ENCODE peak calls at places on chromosomes 3 and 15, in nine cellular contexts. A is right atrium auricular region, V is fibroblast of lung, B is tibial nerve, E is neuronal stem cell, N is adrenal gland, K is SJSA1, I is IMR-90, P is Panc1. X is an unnamed sample. For H3K9me3, the result is how much of the 10 kb centered on the place peaks cover.

GRCh38 chr3:125110016-125110875 is 54.4 kb upstream of the HEG1 start:
- DNase-seq in A (no peak), V (peak), B (no peak), E (no peak), N (no peak), K (peak), I (peak), P (no peak), X (peak)

GRCh38 chr15:74399100-74399499 is 31.7 kb upstream of the CYP11A1 start:
- DNase-seq in A (no peak), V (no peak), B (no peak), E (no peak), N (no peak), K (no peak), I (no peak), P (no peak), X (no peak)

GRCh38 chr15:31275331-31276262 is 51.0 kb upstream of the KLF13 start:
- DNase-seq in A (peak), V (no peak), B (no peak), E (no peak), N (peak), K (no peak), I (no peak), P (no peak), X (no peak)

GRCh38 chr3:194003128-194004057 is 132.6 kb upstream of the HES1 start:
- DNase-seq in A (peak), V (peak), B (peak), E (peak), N (peak), K (peak), I (peak), P (peak), X (peak)

GRCh38 chr15:89893696-89894450 is at the start of gene AP3S2:
- DNase-seq in A (peak), V (peak), B (peak), E (peak), N (peak), K (peak), I (peak), P (peak), X (peak)

GRCh38 chr15:90529369-90530249 is at the start of gene CRTC3:
- DNase-seq in A (no peak), V (peak), B (no peak), E (peak), N (peak), K (peak), I (peak), P (no peak), X (no peak)

GRCh38 chr3:72746412-72747411 is 101.5 kb downstream of the SHQ1 start:
- DNase-seq in A (no peak), V (peak), B (no peak), E (no peak), N (no peak), K (peak), I (peak), P (no peak), X (no peak)

GRCh38 chr15:51144021-51144532 is 49.4 kb upstream of the TNFAIP8L3 start:
- DNase-seq in A (no peak), V (peak), B (no peak), E (no peak), N (no peak), K (no peak), I (peak), P (no peak), X (peak)

GRCh38 chr3:122030381-122031122 is 8.5 kb upstream of the ILDR1 start:
- DNase-seq in A (no peak), V (no peak), B (no peak), E (no peak), N (no peak), K (no peak), I (peak), P (no peak), X (no peak)

GRCh38 chr3:112111785-112112402 is 21.2 kb downstream of the GCSAM start:
- DNase-seq in A (no peak), V (peak), B (peak), E (peak), N (peak), K (no peak), I (peak), P (peak), X (peak)

GRCh38 chr3:50401973-50402372 is 42.7 kb upstream of the TMEM115 start:
- DNase-seq in A (no peak), V (no peak), B (no peak), E (no peak), N (no peak), K (no peak), I (no peak), P (no peak), X (no peak)

GRCh38 chr3:73624363-73625123 is at the start of gene PDZRN3:
- DNase-seq in A (no peak), V (peak), B (peak), E (peak), N (peak), K (peak), I (peak), P (no peak), X (no peak)

GRCh38 chr3:123627673-123628670 is 43.1 kb upstream of the HACD2 start:
- DNase-seq in A (no peak), V (no peak), B (no peak), E (no peak), N (peak), K (no peak), I (no peak), P (no peak), X (no peak)

GRCh38 chr3:78455737-78456136 is 1312.1 kb downstream of the ROBO1 start:
- DNase-seq in A (no peak), V (no peak), B (no peak), E (no peak), N (no peak), K (no peak), I (no peak), P (no peak), X (no peak)

GRCh38 chr15:66139816-66140215 is 113.7 kb downstream of the MEGF11 start:
- DNase-seq in A (no peak), V (no peak), B (no peak), E (no peak), N (no peak), K (no peak), I (no peak), P (no peak), X (no peak)

GRCh38 chr15:79682851-79683288 is 213.9 kb downstream of the MTHFS start:
- DNase-seq in A (no peak), V (peak), B (no peak), E (no peak), N (no peak), K (no peak), I (peak), P (no peak), X (no peak)

GRCh38 chr3:126418256-126418530 is 23.5 kb downstream of the CFAP100 start:
- DNase-seq in A (no peak), V (no peak), B (no peak), E (no peak), N (no peak), K (no peak), I (no peak), P (no peak), X (no peak)

GRCh38 chr3:63814300-63814699 is 4.8 kb upstream of the C3orf49 start:
- DNase-seq in A (no peak), V (peak), B (no peak), E (no peak), N (no peak), K (no peak), I (peak), P (no peak), X (no peak)

GRCh38 chr3:104132566-104132997 is 1234.1 kb upstream of the ALCAM start:
- DNase-seq in A (no peak), V (no peak), B (no peak), E (no peak), N (no peak), K (no peak), I (no peak), P (no peak), X (no peak)

GRCh38 chr3:39428745-39429201 is 22.3 kb downstream of the RPSA start:
- DNase-seq in A (no peak), V (peak), B (no peak), E (no peak), N (peak), K (no peak), I (no peak), P (no peak), X (no peak)

GRCh38 chr15:48643236-48643635 is 2.3 kb downstream of the FBN1 start:
- DNase-seq in A (no peak), V (no peak), B (no peak), E (no peak), N (no peak), K (no peak), I (no peak), P (no peak), X (no peak)

GRCh38 chr3:50126287-50127211 is 28.6 kb upstream of the SEMA3F start:
- DNase-seq in A (no peak), V (peak), B (no peak), E (no peak), N (no peak), K (no peak), I (peak), P (no peak), X (no peak)

GRCh38 chr15:51883436-51883835 is 54.0 kb downstream of the TMOD3 start:
- DNase-seq in A (no peak), V (peak), B (no peak), E (no peak), N (no peak), K (peak), I (peak), P (no peak), X (peak)

GRCh38 chr3:150253622-150254021 is 154.5 kb upstream of the TSC22D2 start:
- DNase-seq in A (no peak), V (no peak), B (no peak), E (no peak), N (peak), K (no peak), I (no peak), P (no peak), X (no peak)

GRCh38 chr3:156957715-156958114 is 131.6 kb downstream of the LEKR1 start:
- DNase-seq in A (no peak), V (no peak), B (no peak), E (no peak), N (no peak), K (no peak), I (no peak), P (no peak), X (no peak)

GRCh38 chr3:194089357-194090177 is 46.4 kb upstream of the HES1 start:
- DNase-seq in A (peak), V (peak), B (peak), E (peak), N (peak), K (peak), I (peak), P (peak), X (peak)

GRCh38 chr3:30811174-30811795 is 83.2 kb downstream of the GADL1 start:
- DNase-seq in A (no peak), V (peak), B (no peak), E (no peak), N (no peak), K (no peak), I (no peak), P (no peak), X (no peak)

GRCh38 chr15:40762919-40763800 is 708 bp upstream of the GCHFR start:
- DNase-seq in A (peak), V (peak), B (peak), E (no peak), N (peak), K (peak), I (peak), P (no peak), X (no peak)

GRCh38 chr3:189862385-189863023 is 231.3 kb downstream of the TP63 start:
- DNase-seq in A (no peak), V (peak), B (no peak), E (no peak), N (no peak), K (no peak), I (peak), P (no peak), X (no peak)

GRCh38 chr15:42605281-42605744 is 29.9 kb downstream of the STARD9 start:
- DNase-seq in A (no peak), V (peak), B (no peak), E (no peak), N (no peak), K (peak), I (peak), P (no peak), X (no peak)

GRCh38 chr15:68935400-68935937 is 5.1 kb downstream of the SPESP1 start:
- DNase-seq in A (no peak), V (no peak), B (no peak), E (no peak), N (no peak), K (no peak), I (no peak), P (no peak), X (no peak)

GRCh38 chr15:88894348-88894818 is 961 bp downstream of the HAPLN3 start:
- DNase-seq in A (no peak), V (peak), B (peak), E (no peak), N (peak), K (no peak), I (no peak), P (no peak), X (no peak)

GRCh38 chr3:188404701-188405100 is 250.7 kb downstream of the LPP start:
- DNase-seq in A (no peak), V (no peak), B (no peak), E (no peak), N (no peak), K (no peak), I (no peak), P (no peak), X (no peak)

GRCh38 chr3:58210761-58211477 is at the start of gene DNASE1L3:
- DNase-seq in A (no peak), V (no peak), B (no peak), E (no peak), N (no peak), K (no peak), I (no peak), P (no peak), X (no peak)

GRCh38 chr15:91234759-91235158 is 134.7 kb downstream of the SV2B start:
- DNase-seq in A (no peak), V (no peak), B (no peak), E (no peak), N (no peak), K (no peak), I (no peak), P (no peak), X (no peak)

GRCh38 chr15:100903191-100903590 is 16.0 kb upstream of the LRRK1 start:
- DNase-seq in A (no peak), V (no peak), B (no peak), E (no peak), N (no peak), K (no peak), I (no peak), P (no peak), X (no peak)

GRCh38 chr3:177190701-177191100 is 6.6 kb downstream of the TBL1XR1 start:
- DNase-seq in A (peak), V (peak), B (no peak), E (no peak), N (no peak), K (no peak), I (no peak), P (no peak), X (no peak)

DNA sequence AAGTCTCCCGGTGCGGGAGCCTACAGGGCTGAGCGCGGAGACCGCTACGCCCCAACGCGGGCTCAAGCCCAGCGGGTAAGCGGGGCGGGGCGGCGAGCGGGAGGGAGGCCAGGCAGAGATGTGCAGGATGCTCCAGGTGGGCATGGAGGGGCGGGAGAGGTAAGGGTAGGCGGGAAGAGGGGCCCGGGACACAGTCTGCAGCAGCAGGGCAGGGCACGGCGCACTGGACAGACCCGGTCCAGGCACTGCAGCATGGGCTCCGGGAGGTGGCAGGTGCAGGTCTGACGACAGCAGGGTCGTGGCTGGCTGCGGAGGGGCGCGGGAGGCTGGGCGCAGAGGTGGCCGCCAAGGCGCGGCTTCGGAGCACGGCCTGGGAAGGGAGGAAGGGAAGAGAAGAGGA is 102.8 kb downstream of the GABRB3 start:
- DNase-seq in A (no peak), V (no peak), B (no peak), E (no peak), N (no peak), K (no peak), I (no peak), P (no peak), X (no peak)
- H3K9me3 ChIP-seq in A (under half), V (under half), B (under half), E (under half), N (under half), K (under half), I (under half), P (under half), X (under half)

DNA sequence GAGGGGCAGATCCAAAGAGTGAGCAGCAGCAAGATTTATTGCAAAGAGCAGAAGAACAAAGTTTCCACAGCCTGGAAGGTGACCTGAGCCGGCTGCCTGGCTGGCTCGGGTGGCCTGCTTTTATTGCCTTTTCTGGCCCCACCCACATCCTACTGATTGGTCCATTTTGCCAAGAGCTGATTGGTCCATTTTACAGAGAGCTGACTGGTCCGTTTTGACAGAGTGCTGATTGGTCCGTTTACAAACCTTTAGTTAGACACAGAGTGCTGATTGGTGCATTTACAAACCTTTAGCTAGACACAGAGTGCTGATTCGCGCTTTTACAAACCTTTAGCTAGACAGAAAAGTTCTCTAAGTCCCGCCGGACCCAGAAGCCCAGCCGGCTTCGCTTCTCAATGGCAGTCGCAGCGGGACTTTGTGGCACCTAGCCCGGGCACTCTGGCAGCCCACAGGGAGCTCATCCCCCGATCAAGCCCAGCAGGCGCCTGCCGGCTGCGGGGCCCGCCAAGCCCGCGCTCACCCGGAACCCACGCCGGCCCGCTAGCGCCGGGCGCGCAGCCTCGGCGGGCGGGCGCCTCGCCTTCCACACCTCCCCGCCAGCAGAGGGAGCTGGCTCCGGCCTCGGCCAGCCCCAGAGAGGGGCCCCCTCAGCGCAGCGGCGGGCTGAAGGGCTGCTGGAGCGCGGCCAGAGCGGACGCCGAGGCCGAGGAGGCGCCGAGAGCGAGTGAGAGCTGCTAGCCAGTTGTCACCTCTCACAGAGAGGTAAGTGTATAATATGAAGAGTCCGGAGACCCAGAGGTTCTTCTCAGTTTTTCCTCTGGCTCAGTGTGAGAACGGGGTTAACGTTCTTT is 339.2 kb downstream of the CHL1 start:
- DNase-seq in A (no peak), V (peak), B (no peak), E (no peak), N (peak), K (no peak), I (peak), P (no peak), X (no peak)
- H3K9me3 ChIP-seq in A (under half), V (under half), B (under half), E (under half), N (under half), K (under half), I (under half), P (under half), X (under half)

GRCh38 chr3:43048470-43048869 is 57.4 kb downstream of the POMGNT2 start:
- DNase-seq in A (peak), V (no peak), B (peak), E (no peak), N (no peak), K (no peak), I (no peak), P (no peak), X (no peak)

GRCh38 chr3:43043793-43044192 is 62.1 kb downstream of the POMGNT2 start:
- DNase-seq in A (peak), V (no peak), B (no peak), E (no peak), N (no peak), K (no peak), I (no peak), P (no peak), X (no peak)

GRCh38 chr3:43041517-43041916 is 62.4 kb downstream of the GASK1A start:
- DNase-seq in A (no peak), V (no peak), B (no peak), E (no peak), N (no peak), K (no peak), I (no peak), P (no peak), X (no peak)

GRCh38 chr3:43043071-43043766 is 62.7 kb downstream of the POMGNT2 start:
- DNase-seq in A (peak), V (no peak), B (no peak), E (no peak), N (peak), K (no peak), I (no peak), P (no peak), X (no peak)

DNA sequence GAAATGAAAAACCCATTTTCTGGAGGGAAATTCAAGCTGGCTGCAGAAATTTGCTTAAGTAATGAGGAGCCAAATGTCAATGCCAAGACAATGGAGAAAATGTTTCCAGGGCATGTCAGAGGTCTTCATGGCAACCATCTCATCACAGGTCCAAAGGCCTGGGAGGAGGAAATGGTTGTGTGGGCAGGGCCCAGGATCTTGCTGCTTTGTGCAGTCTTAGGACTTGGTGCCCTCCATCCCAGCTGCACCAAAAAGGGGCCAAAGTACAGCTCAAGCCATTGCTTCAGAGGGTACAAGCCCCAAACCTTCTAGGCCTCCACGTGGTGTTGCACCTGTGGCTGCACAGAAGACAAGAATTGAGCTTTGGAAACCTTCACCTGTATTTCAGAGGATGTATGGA is 59.3 kb downstream of the POMGNT2 start:
- DNase-seq in A (peak), V (no peak), B (peak), E (no peak), N (no peak), K (no peak), I (no peak), P (no peak), X (no peak)
- H3K9me3 ChIP-seq in A (under half), V (under half), B (under half), E (under half), N (under half), K (under half), I (under half), P (under half), X (under half)

GRCh38 chr3:154290187-154290586 is 34.1 kb downstream of the DHX36 start:
- DNase-seq in A (no peak), V (no peak), B (no peak), E (no peak), N (no peak), K (no peak), I (no peak), P (no peak), X (no peak)

GRCh38 chr3:154294016-154294415 is 30.3 kb downstream of the DHX36 start:
- DNase-seq in A (no peak), V (no peak), B (no peak), E (no peak), N (no peak), K (no peak), I (no peak), P (no peak), X (no peak)
- H3K9me3 ChIP-seq in A (under half), V (under half), B (under half), E (under half), N (under half), K (under half), I (under half), P (under half), X (under half)

DNA sequence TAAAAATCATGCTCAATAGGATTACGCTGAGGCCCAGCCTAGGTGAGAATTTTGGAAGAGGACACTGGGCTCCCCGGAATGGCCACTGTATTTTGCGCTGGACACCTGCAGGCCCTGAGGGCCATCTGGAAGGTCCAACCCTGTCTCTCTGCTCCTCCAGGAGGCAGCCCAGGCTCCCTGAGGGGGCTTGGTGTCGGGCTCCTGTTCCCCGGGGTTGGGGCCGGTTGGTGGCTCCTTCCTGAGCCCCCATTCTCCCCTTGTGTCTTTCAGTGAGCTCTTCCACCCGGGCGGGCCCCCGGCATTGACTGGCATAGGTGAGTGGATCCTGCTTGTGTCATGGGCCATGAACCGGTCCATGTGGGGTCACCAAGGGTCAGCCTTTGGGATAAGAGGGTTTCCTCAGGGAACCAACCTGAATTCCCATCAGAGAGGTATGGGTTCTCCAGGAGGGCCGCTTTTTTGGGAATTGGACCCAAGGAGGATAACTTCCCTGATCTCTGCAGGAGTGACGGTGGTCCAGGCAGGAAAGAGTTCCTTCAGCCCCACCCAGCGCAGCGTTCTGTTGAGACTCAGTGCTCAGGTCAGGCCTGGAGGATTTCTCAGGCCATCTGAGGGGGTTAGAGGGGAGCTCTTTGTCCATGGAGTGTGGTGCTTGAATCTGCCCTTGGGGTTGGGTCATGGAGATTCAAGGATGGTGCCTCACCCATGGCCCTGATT is 187.8 kb downstream of the UBE3A start:
- DNase-seq in A (peak), V (no peak), B (no peak), E (no peak), N (no peak), K (no peak), I (no peak), P (no peak), X (no peak)
- H3K9me3 ChIP-seq in A (under half), V (under half), B (under half), E (under half), N (under half), K (under half), I (under half), P (under half), X (half or more)